ENCODE peak calls at places on chromosome 9, in eight cellular contexts. Q, V, X, A, S, R, C and H are unnamed samples.

GRCh38 chr9:94948567-94949235 is 222.2 kb downstream of the AOPEP start:
- DNase-seq in R (peak), Q (no peak), S (no peak), V (no peak), A (no peak), X (no peak), C (no peak), H (peak)

GRCh38 chr9:96874947-96875459 is 20.7 kb upstream of the ZNF782 start:
- DNase-seq in A (peak), C (peak), S (no peak), R (peak), Q (peak), V (no peak), X (no peak), H (peak)

GRCh38 chr9:19200234-19200633 is 30.3 kb upstream of the DENND4C start:
- DNase-seq in Q (no peak), V (no peak), C (no peak), A (no peak), S (no peak), R (no peak), X (no peak), H (no peak)

GRCh38 chr9:126503333-126504085 is 110.2 kb upstream of the LMX1B start:
- DNase-seq in R (peak), S (no peak), V (no peak), X (no peak), C (peak), Q (no peak), A (peak), H (no peak)

GRCh38 chr9:90802534-90802933 is 915 bp downstream of the SYK start:
- DNase-seq in R (no peak), V (no peak), Q (no peak), X (no peak), C (no peak), A (no peak), S (no peak), H (no peak)

GRCh38 chr9:20831028-20831427 is 147.0 kb downstream of the FOCAD start:
- DNase-seq in X (no peak), S (no peak), C (no peak), A (no peak), Q (no peak), V (no peak), R (no peak), H (no peak)

GRCh38 chr9:110797611-110798010 is 129.0 kb downstream of the MUSK start:
- DNase-seq in Q (no peak), S (no peak), V (no peak), X (no peak), R (peak), A (peak), C (peak), H (peak)

GRCh38 chr9:21465859-21466518 is 16.1 kb downstream of the IFNE start:
- DNase-seq in R (peak), A (peak), X (peak), C (peak), S (peak), Q (peak), V (peak), H (peak)

GRCh38 chr9:128448746-128449145 is 7.1 kb upstream of the ODF2 start:
- DNase-seq in X (no peak), R (no peak), S (no peak), C (no peak), V (no peak), A (no peak), Q (no peak), H (no peak)

GRCh38 chr9:20623748-20624124 is 1.4 kb upstream of the MLLT3 start:
- DNase-seq in X (no peak), S (no peak), V (no peak), Q (no peak), A (no peak), R (peak), C (no peak), H (no peak)

GRCh38 chr9:16060457-16061129 is 507.8 kb downstream of the CCDC171 start:
- DNase-seq in X (no peak), Q (no peak), V (no peak), C (no peak), A (no peak), S (no peak), R (no peak), H (peak)

GRCh38 chr9:107809859-107810492 is 320.4 kb upstream of the KLF4 start:
- DNase-seq in A (peak), S (no peak), R (peak), Q (no peak), X (no peak), V (no peak), C (no peak), H (peak)

GRCh38 chr9:111427186-111427585 is 57.0 kb downstream of the ECPAS start:
- DNase-seq in X (no peak), S (no peak), V (no peak), A (peak), R (peak), Q (no peak), C (no peak), H (peak)

GRCh38 chr9:14961372-14962068 is 51.3 kb upstream of the FREM1 start:
- DNase-seq in R (no peak), A (no peak), Q (peak), S (no peak), C (no peak), V (no peak), X (no peak), H (no peak)

DNA sequence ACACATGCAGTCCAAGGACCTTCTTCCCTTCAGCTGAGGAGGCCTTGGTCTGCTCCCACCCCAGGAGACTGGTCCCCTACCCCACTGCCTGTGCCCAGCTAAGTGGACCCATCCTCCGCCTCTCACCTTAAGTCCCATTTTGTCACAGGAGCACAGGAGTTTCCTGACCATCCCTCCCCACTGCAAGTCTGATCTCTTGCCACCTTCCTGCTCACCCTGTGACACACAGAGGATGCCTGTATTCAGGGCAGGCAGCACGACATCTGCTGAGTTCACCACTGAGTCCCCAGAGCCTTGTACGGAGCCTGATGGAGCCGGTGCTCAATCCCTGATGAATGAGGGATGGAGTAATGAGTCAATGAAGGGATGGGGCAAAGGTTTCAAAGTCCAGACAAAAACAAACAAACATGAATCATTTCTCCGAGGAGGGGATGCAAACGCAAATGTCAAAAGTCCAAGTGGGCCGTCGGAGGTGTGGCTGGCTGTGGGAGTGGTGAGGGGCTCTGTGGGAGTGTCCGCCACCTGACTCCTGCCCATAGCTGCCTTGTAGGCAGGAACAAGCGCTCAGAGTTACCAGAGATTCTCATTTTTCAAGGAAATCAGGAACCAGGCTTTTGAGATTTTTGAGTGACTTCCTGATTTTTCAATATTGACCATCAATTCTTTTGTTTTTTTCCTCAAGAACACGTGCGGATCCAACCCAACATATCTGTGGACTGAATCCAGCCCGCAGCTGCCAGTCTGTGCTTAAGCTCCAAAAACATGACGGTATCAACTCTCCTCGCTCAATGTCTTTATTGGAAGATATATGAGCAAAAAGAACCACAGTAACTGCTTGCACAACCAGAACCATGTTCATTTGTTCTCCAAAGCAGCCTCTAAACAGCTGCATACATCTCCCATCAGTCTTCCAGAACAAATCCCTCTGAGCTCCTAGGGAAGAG is 4.4 kb downstream of the RAPGEF1 start:
- DNase-seq in V (no peak), X (no peak), S (no peak), A (no peak), R (no peak), C (peak), Q (peak), H (no peak)
- H3K4me3 ChIP-seq in V (no peak), X (no peak), S (no peak), A (no peak), R (no peak), C (no peak), Q (peak), H (no peak)

GRCh38 chr9:4491621-4491975 is 1.3 kb downstream of the SLC1A1 start:
- DNase-seq in Q (no peak), X (no peak), C (no peak), V (no peak), S (no peak), R (no peak), A (no peak), H (no peak)

GRCh38 chr9:4489919-4490704 is at the start of gene SLC1A1:
- DNase-seq in C (peak), Q (no peak), S (peak), V (no peak), R (peak), A (no peak), X (peak), H (peak)

GRCh38 chr9:4486176-4486575 is 4.1 kb upstream of the SLC1A1 start:
- DNase-seq in V (no peak), Q (no peak), R (no peak), X (no peak), C (no peak), A (no peak), S (no peak), H (no peak)

GRCh38 chr9:4490705-4491620 is 695 bp downstream of the SLC1A1 start:
- DNase-seq in X (no peak), A (no peak), Q (no peak), S (no peak), C (no peak), V (no peak), R (no peak), H (peak)

DNA sequence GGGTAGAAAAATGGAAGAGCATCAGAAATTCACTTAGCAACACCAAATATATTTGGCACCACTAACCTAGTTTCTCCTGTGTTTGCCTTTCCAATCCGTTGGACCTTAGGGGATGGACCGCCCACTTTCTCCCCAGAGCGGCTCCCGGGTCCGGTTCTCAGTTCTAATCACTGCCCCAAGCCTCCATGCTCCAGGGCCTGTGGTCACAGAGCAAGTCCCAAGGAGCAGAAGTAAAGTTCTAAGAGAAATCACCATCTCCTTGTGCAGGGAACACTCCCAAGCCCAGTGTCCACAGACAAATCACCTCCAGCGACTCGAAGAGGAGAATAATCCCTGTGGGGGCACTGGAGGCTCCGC is 728 bp upstream of the SLC1A1 start:
- DNase-seq in X (no peak), Q (no peak), S (peak), R (no peak), V (no peak), A (no peak), C (no peak), H (no peak)
- H3K4me3 ChIP-seq in X (no peak), Q (peak), S (peak), R (peak), V (peak), A (peak), C (peak), H (peak)

GRCh38 chr9:33193818-33194217 is 26.7 kb upstream of the B4GALT1 start:
- DNase-seq in A (no peak), X (no peak), S (no peak), Q (no peak), V (no peak), C (no peak), R (no peak), H (peak)

GRCh38 chr9:33196736-33197135 is 29.6 kb upstream of the B4GALT1 start:
- DNase-seq in Q (no peak), V (no peak), A (no peak), R (peak), X (no peak), S (no peak), C (no peak), H (no peak)

GRCh38 chr9:33189331-33189731 is 22.2 kb upstream of the B4GALT1 start:
- DNase-seq in C (no peak), A (peak), R (no peak), Q (no peak), X (no peak), V (no peak), S (no peak), H (no peak)

GRCh38 chr9:33190021-33190420 is 22.9 kb upstream of the B4GALT1 start:
- DNase-seq in R (no peak), V (no peak), Q (no peak), A (no peak), S (no peak), X (no peak), C (no peak), H (no peak)

GRCh38 chr9:33192493-33193245 is 25.5 kb upstream of the B4GALT1 start:
- DNase-seq in A (no peak), C (no peak), V (no peak), S (no peak), Q (no peak), R (no peak), X (no peak), H (no peak)
- H3K4me3 ChIP-seq in A (no peak), C (no peak), V (no peak), S (no peak), Q (no peak), R (no peak), X (no peak), H (no peak)

DNA sequence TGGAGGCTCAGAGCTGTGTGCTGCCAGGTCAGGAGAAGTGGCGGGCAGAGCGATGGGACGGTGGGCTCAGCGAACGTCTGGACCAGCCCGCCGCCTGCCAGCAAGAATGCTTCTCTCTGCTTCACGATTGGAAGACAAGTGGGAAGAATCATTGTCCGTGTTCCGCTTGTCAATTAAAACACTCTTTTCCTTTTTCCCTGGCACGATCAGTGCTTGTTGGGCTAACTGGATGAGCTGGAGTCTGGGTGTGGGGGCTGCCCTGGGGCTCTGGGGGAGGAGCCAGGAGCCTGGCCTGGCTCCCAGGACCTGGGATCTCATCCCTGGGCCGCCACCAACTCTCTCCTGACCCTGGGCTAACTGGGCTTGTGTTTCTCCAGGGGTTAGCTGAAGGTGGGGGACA is 1.7 kb downstream of the COL5A1 start:
- DNase-seq in R (peak), A (no peak), C (peak), X (no peak), V (no peak), Q (no peak), S (no peak), H (no peak)
- H3K4me3 ChIP-seq in R (peak), A (peak), C (peak), X (no peak), V (no peak), Q (no peak), S (peak), H (no peak)

DNA sequence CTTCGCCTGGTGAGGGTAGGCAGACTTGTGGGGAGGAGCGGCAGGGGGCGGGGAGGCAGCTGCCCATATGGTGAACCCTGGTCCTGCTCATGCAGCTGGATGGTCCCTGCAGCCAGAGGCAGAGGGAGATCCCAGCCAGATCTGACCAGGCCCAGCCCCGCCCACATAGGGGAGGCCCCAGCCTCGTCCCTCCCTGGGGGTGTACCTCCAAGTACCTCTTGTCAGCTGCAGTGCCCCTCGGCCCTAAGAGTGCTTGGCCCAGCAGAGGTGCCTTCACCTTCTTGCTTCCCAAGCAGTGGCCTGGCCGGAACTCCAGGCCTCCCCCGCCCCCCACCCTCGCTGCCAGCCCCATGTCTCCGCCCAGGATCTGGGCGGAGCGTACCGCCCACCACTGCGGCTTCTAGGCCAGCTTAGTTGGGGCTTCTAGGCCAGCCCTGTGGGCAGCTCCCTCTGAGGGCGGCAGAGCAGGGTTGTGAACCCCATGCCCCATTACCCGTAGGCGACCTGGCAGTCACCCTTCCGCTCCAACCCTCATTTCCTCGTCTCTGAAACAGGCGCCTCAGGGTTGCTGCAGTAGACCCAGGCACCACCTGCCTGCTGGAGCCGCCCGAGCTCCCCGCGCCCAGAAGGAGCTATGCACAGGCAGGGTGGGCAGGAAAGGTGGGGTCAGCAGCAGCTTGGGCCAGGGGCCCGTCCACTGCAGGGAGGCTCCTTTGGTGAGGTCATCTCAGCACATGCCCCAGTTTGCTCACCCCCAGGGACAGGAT is at the start of gene SARDH:
- DNase-seq in R (peak), C (peak), A (no peak), X (no peak), V (no peak), Q (peak), S (peak), H (no peak)
- H3K4me3 ChIP-seq in R (peak), C (peak), A (peak), X (no peak), V (peak), Q (peak), S (no peak), H (peak)